ENCODE peak calls at places on chromosome 5, in seven cellular contexts. M is left ventricle myocardium inferior; P is endothelial cell of umbilical vein; O is aorta; V is CD4-positive, alpha-beta T cell; Y is right cardiac atrium; I is breast epithelium. E is an unnamed sample. For H3K9me3, the result is how much of the 10 kb centered on the place peaks cover.

GRCh38 chr5:83377131-83377865 is 94.2 kb upstream of the VCAN start:
- DNase-seq in M (no peak), P (no peak), O (no peak), V (no peak), Y (peak), I (no peak), E (no peak)

GRCh38 chr5:142904421-142904820 is 134.2 kb downstream of the ARHGAP26 start:
- DNase-seq in M (no peak), P (no peak), O (no peak), V (no peak), Y (no peak), I (no peak), E (no peak)

GRCh38 chr5:144203750-144204596 is 33.3 kb downstream of the KCTD16 start:
- DNase-seq in M (no peak), P (peak), O (no peak), V (no peak), Y (no peak), I (no peak), E (no peak)

GRCh38 chr5:68419101-68419636 is 203.6 kb downstream of the PIK3R1 start:
- DNase-seq in M (no peak), P (no peak), O (no peak), V (no peak), Y (no peak), I (no peak), E (no peak)

GRCh38 chr5:121949885-121950284 is 11.9 kb upstream of the SRFBP1 start:
- DNase-seq in M (no peak), P (peak), O (no peak), V (no peak), Y (no peak), I (no peak), E (no peak)

GRCh38 chr5:133347039-133347438 is 265.3 kb downstream of the FSTL4 start:
- DNase-seq in M (no peak), P (no peak), O (no peak), V (no peak), Y (no peak), I (no peak), E (no peak)

GRCh38 chr5:138389332-138389731 is 36.8 kb downstream of the KDM3B start:
- DNase-seq in M (no peak), P (no peak), O (no peak), V (no peak), Y (no peak), I (no peak), E (no peak)

GRCh38 chr5:76737846-76738245 is 21.9 kb downstream of the F2R start:
- DNase-seq in M (no peak), P (no peak), O (no peak), V (no peak), Y (no peak), I (no peak), E (no peak)

GRCh38 chr5:84986688-84987087 is 602.0 kb upstream of the EDIL3 start:
- DNase-seq in M (no peak), P (no peak), O (no peak), V (no peak), Y (no peak), I (no peak), E (no peak)

GRCh38 chr5:1772634-1773033 is 27.0 kb downstream of the MRPL36 start:
- DNase-seq in M (no peak), P (peak), O (peak), V (no peak), Y (no peak), I (no peak), E (no peak)

GRCh38 chr5:160493806-160494317 is 72.2 kb downstream of the PTTG1 start:
- DNase-seq in M (no peak), P (peak), O (no peak), V (no peak), Y (no peak), I (no peak), E (no peak)

DNA sequence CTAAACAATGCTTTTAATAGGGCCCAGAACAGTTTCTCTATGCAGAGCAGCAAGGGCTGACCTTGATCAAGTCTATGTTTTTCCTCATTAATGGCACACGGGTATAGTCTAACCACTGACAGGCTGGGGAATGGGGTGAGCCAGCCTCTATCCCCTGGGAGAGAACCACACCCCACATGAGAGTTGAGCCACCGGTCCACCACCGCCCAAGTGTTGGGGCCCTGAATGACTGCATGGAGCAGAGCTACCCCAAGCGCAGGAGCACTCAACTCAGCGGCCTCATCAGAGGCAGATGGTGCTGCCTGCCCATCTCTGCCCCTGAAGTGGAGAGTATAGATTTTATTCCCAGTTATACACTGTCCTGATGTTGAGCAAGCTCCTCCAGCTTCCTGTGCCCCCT is 247.9 kb upstream of the IRX1 start:
- DNase-seq in M (no peak), P (no peak), O (no peak), V (no peak), Y (no peak), I (peak), E (no peak)
- H3K9me3 ChIP-seq in M (under half), P (under half), O (under half), V (under half), Y (under half), I (under half), E (under half)

GRCh38 chr5:30592833-30593232 is 600.7 kb upstream of the CDH6 start:
- DNase-seq in M (no peak), P (no peak), O (no peak), V (no peak), Y (no peak), I (no peak), E (no peak)
- H3K9me3 ChIP-seq in M (under half), P (under half), O (under half), V (under half), Y (under half), I (under half), E (under half)

GRCh38 chr5:168829044-168829443 is 249.9 kb upstream of the PANK3 start:
- DNase-seq in M (no peak), P (no peak), O (no peak), V (no peak), Y (no peak), I (no peak), E (no peak)
- H3K9me3 ChIP-seq in M (under half), P (under half), O (under half), V (under half), Y (under half), I (under half), E (under half)

GRCh38 chr5:178872302-178872701 is 12.5 kb downstream of the ZNF354B start:
- DNase-seq in M (no peak), P (no peak), O (no peak), V (no peak), Y (no peak), I (no peak), E (no peak)
- H3K9me3 ChIP-seq in M (half or more), P (under half), O (under half), V (half or more), Y (under half), I (half or more), E (under half)

DNA sequence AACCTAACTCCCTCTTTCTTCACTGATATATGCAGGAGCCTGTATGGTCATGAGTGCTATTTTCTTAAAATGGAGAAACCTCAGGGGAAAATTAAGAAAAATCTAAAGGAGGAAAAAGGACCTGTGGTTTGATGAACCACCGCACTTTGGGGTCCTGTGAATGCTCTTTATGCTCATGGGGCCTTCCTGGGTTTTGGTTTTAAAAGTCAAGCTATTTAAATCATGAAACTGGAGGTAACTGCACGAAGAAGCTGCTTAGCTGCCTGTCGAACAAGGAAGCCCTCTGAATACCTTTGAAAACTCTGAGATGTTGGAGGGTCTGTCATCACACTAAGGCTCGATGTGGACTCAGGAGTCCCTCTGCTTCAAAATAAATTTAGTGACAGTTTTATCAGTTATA is 564.5 kb upstream of the ADAMTS16 start:
- DNase-seq in M (no peak), P (no peak), O (no peak), V (no peak), Y (no peak), I (no peak), E (no peak)
- H3K9me3 ChIP-seq in M (under half), P (under half), O (under half), V (under half), Y (under half), I (under half), E (under half)

DNA sequence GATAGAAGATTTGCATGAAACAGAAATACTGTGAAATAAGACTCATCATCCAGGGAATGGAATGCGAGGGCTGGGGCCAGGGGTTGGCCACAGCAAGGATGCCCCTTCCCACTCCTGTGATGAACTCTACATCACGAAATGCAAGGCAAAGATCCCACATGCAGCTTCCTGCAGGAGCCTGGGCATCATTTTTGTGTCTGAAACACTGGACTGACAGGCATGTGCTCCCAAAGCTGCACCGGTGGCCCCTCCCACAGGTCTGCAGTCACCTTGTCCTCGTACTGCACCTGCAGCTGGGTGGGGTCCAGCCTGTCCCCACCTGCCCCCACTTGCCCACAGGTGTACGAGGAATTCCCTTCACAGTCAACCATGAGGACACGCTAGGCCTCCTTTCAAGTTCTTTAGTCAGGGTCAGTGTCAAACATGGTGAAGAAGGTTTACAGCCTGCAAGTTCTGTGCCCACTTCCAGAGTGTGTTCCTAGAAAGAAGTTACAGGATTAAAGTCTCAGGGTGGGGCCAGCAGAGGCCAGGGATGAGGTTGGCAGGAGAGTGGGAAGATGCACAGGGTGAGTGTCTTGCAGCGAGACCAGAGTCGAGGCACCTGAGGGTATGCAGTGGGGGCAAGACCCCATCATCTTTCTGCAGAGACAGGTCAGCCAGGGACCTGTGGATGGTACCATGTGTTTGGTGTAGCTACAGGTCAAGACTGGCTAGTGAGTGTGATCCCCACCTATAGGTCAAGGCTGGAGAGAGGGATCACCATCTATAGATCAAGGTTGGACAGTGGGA is 155.0 kb upstream of the IRX2 start:
- DNase-seq in M (no peak), P (no peak), O (peak), V (no peak), Y (no peak), I (no peak), E (no peak)
- H3K9me3 ChIP-seq in M (under half), P (under half), O (under half), V (under half), Y (under half), I (under half), E (under half)

GRCh38 chr5:167332291-167332690 is 959.2 kb upstream of the WWC1 start:
- DNase-seq in M (no peak), P (no peak), O (no peak), V (no peak), Y (no peak), I (no peak), E (no peak)
- H3K9me3 ChIP-seq in M (under half), P (under half), O (under half), V (under half), Y (under half), I (under half), E (under half)